ENCODE peak calls at places on chromosomes 2 and 18, in nine cellular contexts. F is cardiac fibroblast; U is left cardiac atrium; V is posterior vena cava; M is EL; G is mucosa of descending colon; S is T-cell; C is activated CD4-positive, alpha-beta T cell treated with anti-CD3 and anti-CD28 coated beads, Interleukin-2, amount 10 ng/mL, durations not matched to agents 24 days and 14 days; W is stimulated activated CD4-positive, alpha-beta T cell treated with anti-CD3 and anti-CD28 coated beads, Interleukin-1b, Interleukin-23, amount 100 ng/mL, for 24 hours. D is an unnamed sample.

GRCh38 chr2:39437522-39438296 is 624 bp upstream of the MAP4K3 start:
- DNase-seq in W (no peak), M (peak; percentile 27), S (peak; percentile 17), U (peak; percentile 42), G (peak; percentile 74), V (peak; percentile 82), F (peak; percentile 51), C (peak; percentile 80), D (no peak)

GRCh38 chr18:13392029-13392750 is 173.6 kb downstream of the LDLRAD4 start:
- DNase-seq in U (no peak), F (no peak), S (no peak), W (no peak), M (no peak), G (no peak), V (no peak), C (no peak), D (peak; percentile 28)

GRCh38 chr2:67917332-67918054 is 145.3 kb downstream of the C1D start:
- DNase-seq in U (no peak), V (no peak), C (no peak), S (no peak), F (peak; percentile 97), M (peak; percentile 97), G (no peak), W (no peak), D (no peak)

GRCh38 chr2:159088906-159089305 is 120.5 kb downstream of the TANC1 start:
- DNase-seq in S (no peak), U (no peak), C (no peak), W (no peak), M (no peak), G (no peak), V (no peak), F (no peak), D (no peak)

GRCh38 chr2:16425462-16426336 is 239.9 kb downstream of the CYRIA start:
- DNase-seq in W (no peak), V (no peak), S (no peak), U (peak; percentile 37), M (no peak), C (no peak), F (no peak), G (no peak), D (no peak)

GRCh38 chr2:74815955-74816354 is 18.0 kb upstream of the HK2 start:
- DNase-seq in M (no peak), G (no peak), C (no peak), V (no peak), S (no peak), U (no peak), W (no peak), F (no peak), D (peak; percentile 16)

GRCh38 chr18:11042247-11042646 is 107.1 kb downstream of the PIEZO2 start:
- DNase-seq in W (no peak), U (no peak), G (no peak), M (peak; percentile 17), F (no peak), S (no peak), V (no peak), C (peak; percentile 24), D (no peak)

GRCh38 chr2:24824966-24825882 is 32.0 kb downstream of the CENPO start:
- DNase-seq in S (no peak), F (peak; percentile 36), C (peak; percentile 75), U (no peak), V (no peak), W (peak; percentile 19), G (no peak), M (no peak), D (peak; percentile 55)

GRCh38 chr2:165899311-165899710 is 54.3 kb downstream of the TTC21B start:
- DNase-seq in M (peak; percentile 38), S (no peak), C (no peak), F (no peak), U (no peak), G (no peak), W (no peak), V (no peak), D (no peak)

GRCh38 chr2:12807907-12808810 is 91.4 kb downstream of the TRIB2 start:
- DNase-seq in G (no peak), C (no peak), M (no peak), F (peak; percentile 55), S (no peak), U (peak; percentile 38), V (no peak), W (no peak), D (no peak)

GRCh38 chr2:33033524-33034150 is 86.9 kb downstream of the LTBP1 start:
- DNase-seq in G (no peak), V (no peak), C (no peak), W (no peak), S (no peak), U (no peak), F (peak; percentile 75), M (peak; percentile 47), D (no peak)

GRCh38 chr2:121735520-121736074 is 1.1 kb downstream of the NIFK start:
- DNase-seq in W (no peak), U (no peak), M (peak; percentile 8), S (no peak), F (peak; percentile 32), C (no peak), G (no peak), V (no peak), D (no peak)

GRCh38 chr2:145939949-145940348 is 1420.0 kb upstream of the ZEB2 start:
- DNase-seq in M (no peak), C (no peak), S (no peak), V (no peak), W (no peak), F (no peak), G (no peak), U (no peak), D (no peak)

GRCh38 chr18:55233850-55234249 is 274.6 kb upstream of the CCDC68 start:
- DNase-seq in M (peak; percentile 61), G (no peak), V (no peak), F (peak; percentile 82), C (no peak), S (no peak), W (no peak), U (no peak), D (no peak)

GRCh38 chr18:45522371-45522770 is 92.9 kb upstream of the SLC14A2 start:
- DNase-seq in M (peak; percentile 24), C (no peak), G (no peak), U (no peak), F (no peak), W (no peak), S (no peak), V (peak; percentile 82), D (no peak)

GRCh38 chr2:46241344-46241743 is 55.9 kb upstream of the EPAS1 start:
- DNase-seq in U (no peak), W (no peak), S (no peak), C (no peak), G (no peak), F (peak; percentile 56), V (no peak), M (peak; percentile 49), D (no peak)

GRCh38 chr18:499351-500229 is 911 bp downstream of the COLEC12 start:
- DNase-seq in M (peak; percentile 93), W (no peak), C (peak; percentile 51), F (peak; percentile 50), V (peak; percentile 82), U (no peak), S (no peak), G (no peak), D (no peak)

GRCh38 chr2:226618875-226619605 is 180.6 kb downstream of the IRS1 start:
- DNase-seq in W (no peak), G (no peak), M (peak; percentile 13), V (no peak), S (no peak), U (no peak), C (no peak), F (peak; percentile 58), D (no peak)

D was measured in right atrium auricular region.